ENCODE peak calls at places on chromosomes 11 and 22, in five cellular contexts. K is body of pancreas, W is adrenal gland, Q is prostate gland, B is esophagus muscularis mucosa. U is an unnamed sample.

GRCh38 chr11:58616594-58616993 is 5.9 kb upstream of the CNTF start:
- DNase-seq in Q (no peak), W (peak), B (no peak), K (peak), U (no peak)

GRCh38 chr11:45051621-45052020 is 94.8 kb upstream of the PRDM11 start:
- DNase-seq in Q (no peak), K (no peak), W (no peak), B (no peak), U (no peak)

GRCh38 chr11:11440149-11440548 is 87.1 kb upstream of the CSNK2A3 start:
- DNase-seq in Q (no peak), W (no peak), K (no peak), B (no peak), U (no peak)

GRCh38 chr11:2258501-2259465 is 11.6 kb downstream of the ASCL2 start:
- DNase-seq in W (no peak), K (no peak), B (peak), Q (peak), U (peak)

GRCh38 chr22:33539902-33540751 is 380.1 kb downstream of the LARGE1 start:
- DNase-seq in B (no peak), Q (peak), K (peak), W (peak), U (peak)

GRCh38 chr22:25490869-25491268 is 73.6 kb upstream of the GRK3 start:
- DNase-seq in B (no peak), Q (no peak), K (no peak), W (no peak), U (no peak)

GRCh38 chr11:120511804-120512726 is 517 bp downstream of the GRIK4 start:
- DNase-seq in W (peak), Q (no peak), B (no peak), K (no peak), U (no peak)

GRCh38 chr11:124618863-124619262 is 3.8 kb upstream of the TBRG1 start:
- DNase-seq in K (no peak), Q (no peak), B (no peak), W (no peak), U (no peak)

GRCh38 chr22:32183625-32184024 is 21.2 kb downstream of the RFPL2 start:
- DNase-seq in W (no peak), B (no peak), Q (no peak), K (no peak), U (no peak)

GRCh38 chr11:16097543-16097942 is 258.8 kb downstream of the SOX6 start:
- DNase-seq in W (no peak), Q (peak), B (no peak), K (peak), U (no peak)

GRCh38 chr11:10669258-10670033 is 24.1 kb downstream of the IRAG1 start:
- DNase-seq in B (no peak), W (peak), Q (no peak), K (peak), U (peak)

GRCh38 chr11:74676596-74676995 is 54.6 kb downstream of the CHRDL2 start:
- DNase-seq in Q (no peak), W (no peak), B (no peak), K (no peak), U (no peak)

GRCh38 chr22:20080776-20081654 is 974 bp downstream of the DGCR8 start:
- DNase-seq in K (peak), B (no peak), W (peak), Q (no peak), U (peak)

GRCh38 chr11:3218483-3219280 is at the start of gene MRGPRG:
- DNase-seq in K (no peak), W (peak), B (no peak), Q (no peak), U (peak)

GRCh38 chr11:67230406-67230805 is 35.9 kb upstream of the GRK2 start:
- DNase-seq in Q (no peak), K (no peak), B (no peak), W (no peak), U (no peak)

GRCh38 chr11:126502982-126503381 is 147.5 kb downstream of the ST3GAL4 start:
- DNase-seq in Q (no peak), K (no peak), W (no peak), B (no peak), U (no peak)

DNA sequence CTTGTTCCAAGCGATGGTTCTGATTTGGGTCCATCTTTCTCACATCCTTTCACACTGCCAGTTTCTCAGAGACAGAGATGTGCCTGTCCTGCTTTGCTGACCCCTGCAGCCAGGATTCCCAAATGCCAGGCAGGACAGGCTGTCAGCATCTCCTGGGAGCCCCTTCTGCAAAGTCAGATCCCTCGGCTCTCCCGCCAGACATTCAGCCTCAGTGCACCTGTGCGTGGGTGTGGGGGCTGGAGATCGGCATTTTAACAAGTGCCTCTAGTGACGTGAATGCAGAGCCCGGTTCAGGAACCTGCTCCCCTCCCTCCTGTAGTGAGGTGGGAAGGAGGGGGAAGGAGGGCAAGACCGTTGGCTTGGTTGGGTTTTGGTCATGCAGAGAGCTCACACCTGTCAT is 108.9 kb upstream of the FGF3 start:
- DNase-seq in Q (no peak), B (no peak), K (no peak), W (no peak), U (no peak)
- TF ChIP-seq CTCF in Q (no peak), B (no peak), K (no peak), W (no peak), U (no peak)

DNA sequence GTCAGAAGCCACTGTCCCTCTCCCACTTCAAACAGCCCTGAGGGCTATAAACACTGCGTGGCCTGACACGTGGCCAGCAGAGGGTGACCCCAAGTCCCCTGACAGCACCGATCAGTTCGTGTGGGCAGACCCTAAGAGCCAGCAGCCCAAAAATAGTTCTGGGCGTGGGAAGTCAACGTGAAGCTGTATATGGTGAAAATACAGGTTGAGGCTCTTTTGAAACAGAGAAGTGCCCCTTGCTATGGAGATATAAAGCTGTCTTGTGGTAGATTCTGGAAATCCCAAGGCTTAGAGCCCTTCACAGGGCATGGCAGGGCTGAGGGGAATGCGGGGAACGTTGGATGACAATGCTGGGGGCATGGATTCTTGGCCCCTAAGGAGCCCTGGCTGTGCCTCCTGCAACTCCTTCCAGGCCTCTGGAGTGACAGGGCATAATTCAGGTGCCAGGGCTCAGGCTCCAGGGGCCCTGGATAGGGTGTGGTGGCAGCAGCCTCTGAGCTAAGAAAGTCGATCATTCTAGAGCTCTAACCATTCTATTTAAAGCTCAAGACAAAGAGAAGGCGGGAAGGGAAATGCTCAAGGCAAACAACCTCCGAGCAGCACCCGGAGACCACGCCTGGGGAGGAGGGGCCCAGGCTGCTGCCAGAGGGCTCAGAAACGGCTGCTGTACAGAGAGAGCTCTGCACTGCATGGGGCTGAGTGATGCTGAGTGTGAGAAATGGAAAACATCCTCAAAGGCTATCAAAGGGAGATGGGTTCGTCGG is 60.4 kb upstream of the CD5 start:
- DNase-seq in K (peak), Q (no peak), B (no peak), W (no peak), U (peak)
- H3K4me3 ChIP-seq in K (no peak), Q (no peak), B (no peak), W (no peak), U (no peak)

DNA sequence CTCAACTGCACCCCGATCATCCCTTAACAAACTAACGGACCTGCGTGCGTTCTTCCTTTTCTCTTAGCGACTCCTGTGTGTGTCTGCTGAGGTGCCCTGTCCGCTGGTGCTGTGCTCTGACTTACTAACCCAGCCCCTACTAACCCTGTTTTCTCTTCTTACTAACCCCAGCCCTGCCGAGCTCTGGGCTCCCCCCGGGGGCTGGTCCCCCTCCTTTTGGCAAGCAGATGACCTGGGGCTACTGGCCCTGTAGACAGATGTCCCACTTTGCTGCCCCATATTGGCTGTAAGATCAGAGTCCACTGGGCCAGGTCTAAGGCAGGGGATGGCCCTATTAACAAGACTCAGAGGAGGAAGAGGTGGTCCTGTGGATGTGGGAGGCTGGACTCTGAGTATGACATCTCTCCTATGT is 14.7 kb downstream of the MIAT start:
- DNase-seq in B (no peak), K (no peak), W (no peak), Q (no peak), U (no peak)
- TF ChIP-seq POLR2A in B (no peak), K (no peak), W (no peak), Q (no peak), U (no peak)

GRCh38 chr11:19740586-19740985 is 27.9 kb downstream of the NAV2 start:
- DNase-seq in B (no peak), W (no peak), K (no peak), Q (no peak), U (no peak)

GRCh38 chr11:19742595-19743292 is 30.1 kb downstream of the NAV2 start:
- DNase-seq in K (peak), B (no peak), Q (peak), W (peak), U (peak)

GRCh38 chr11:19737575-19737974 is 24.9 kb downstream of the NAV2 start:
- DNase-seq in W (no peak), K (no peak), Q (no peak), B (no peak), U (no peak)

GRCh38 chr11:19738124-19738523 is 25.5 kb downstream of the NAV2 start:
- DNase-seq in K (no peak), Q (no peak), W (no peak), B (no peak), U (no peak)

DNA sequence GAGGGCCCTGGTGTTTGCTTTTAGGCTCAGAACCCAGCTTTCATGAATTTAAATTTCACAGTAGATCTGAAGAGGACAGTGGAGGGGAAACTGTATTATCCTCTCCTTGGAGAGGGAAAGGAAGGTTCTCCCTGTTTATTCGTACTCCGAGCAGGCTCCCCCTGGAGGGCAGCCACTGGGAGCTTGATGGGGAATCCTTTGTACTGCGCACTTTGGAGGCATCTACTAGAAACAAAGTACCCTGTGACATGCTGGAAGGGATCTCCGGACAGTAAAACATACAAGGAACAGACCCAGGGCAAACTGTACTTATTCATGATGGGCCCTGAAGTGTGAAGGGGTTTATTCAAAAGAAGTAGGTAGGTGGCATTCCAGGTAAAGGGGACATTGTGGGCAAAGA is 27.2 kb downstream of the NAV2 start:
- DNase-seq in K (no peak), B (no peak), Q (no peak), W (no peak), U (peak)
- TF ChIP-seq CTCF in K (no peak), B (peak), Q (no peak), W (peak), U (no peak)

GRCh38 chr22:36162127-36163034 is 1.8 kb upstream of the APOL3 start:
- DNase-seq in W (no peak), K (no peak), B (no peak), Q (no peak), U (no peak)

GRCh38 chr22:36163497-36163896 is 2.9 kb upstream of the APOL3 start:
- DNase-seq in K (no peak), B (no peak), W (no peak), Q (no peak), U (no peak)

GRCh38 chr22:36164621-36165020 is 4.1 kb upstream of the APOL3 start:
- DNase-seq in W (no peak), Q (no peak), B (no peak), K (no peak), U (no peak)

GRCh38 chr22:36156515-36157419 is 3.8 kb downstream of the APOL3 start:
- DNase-seq in Q (peak), B (peak), W (peak), K (peak), U (peak)

GRCh38 chr22:36160499-36160942 is at the start of gene APOL3:
- DNase-seq in W (peak), K (peak), B (peak), Q (peak), U (peak)
- H3K4me3 ChIP-seq in W (no peak), K (no peak), B (peak), Q (peak), U (peak)